ENCODE peak calls at places on chromosomes 16 and 17, in six cellular contexts. T, K, V, L, R and M are unnamed samples.
A peak's percentile ranks its signal among the peaks of the same experiment; 100 is the strongest.

GRCh38 chr17:7959503-7960253 is 27.7 kb downstream of the CNTROB start:
- DNase-seq in R (no peak), K (no peak), V (no peak), L (no peak), T (no peak), M (no peak)

GRCh38 chr16:82995927-82996441 is 369.2 kb downstream of the CDH13 start:
- DNase-seq in R (no peak), V (no peak), T (no peak), K (no peak), L (peak; percentile 19), M (no peak)

GRCh38 chr16:67544844-67545664 is 16.4 kb downstream of the RIPOR1 start:
- DNase-seq in L (no peak), V (no peak), R (no peak), K (no peak), T (no peak), M (no peak)

GRCh38 chr17:79794659-79795511 is 2.0 kb downstream of the CBX8 start:
- DNase-seq in T (no peak), L (peak; percentile 22), R (peak; percentile 24), K (no peak), V (no peak), M (no peak)

GRCh38 chr16:11168386-11169065 is 87.5 kb downstream of the SOCS1 start:
- DNase-seq in L (no peak), V (no peak), T (no peak), R (no peak), K (no peak), M (no peak)

GRCh38 chr16:69396187-69397061 is 10.6 kb upstream of the TERF2 start:
- DNase-seq in K (peak; percentile 77), V (peak; percentile 70), T (peak; percentile 31), R (peak; percentile 92), L (peak; percentile 62), M (no peak)

GRCh38 chr17:1813088-1813487 is 16.6 kb downstream of the SMYD4 start:
- DNase-seq in V (no peak), T (no peak), L (no peak), R (no peak), K (no peak), M (no peak)

GRCh38 chr17:51439395-51440229 is 179.3 kb downstream of the UTP18 start:
- DNase-seq in T (peak; percentile 32), L (no peak), V (no peak), R (no peak), K (no peak), M (no peak)

GRCh38 chr17:46915596-46915995 is 7.4 kb upstream of the GOSR2 start:
- DNase-seq in R (no peak), T (no peak), L (no peak), V (no peak), K (no peak), M (no peak)

GRCh38 chr17:4953461-4953961 is 2.6 kb downstream of the ENO3 start:
- DNase-seq in R (no peak), K (no peak), T (no peak), L (no peak), V (peak; percentile 69), M (no peak)

GRCh38 chr16:3400446-3400778 is 392 bp downstream of the ZSCAN32 start:
- DNase-seq in T (no peak), R (no peak), K (no peak), V (no peak), L (no peak), M (no peak)

GRCh38 chr16:3400779-3401688 is at the start of the genes ZNF174 and ZSCAN32:
- DNase-seq in T (peak; percentile 99), V (peak; percentile 99), L (peak; percentile 98), R (peak; percentile 99), K (peak; percentile 99), M (peak; percentile 95)

DNA sequence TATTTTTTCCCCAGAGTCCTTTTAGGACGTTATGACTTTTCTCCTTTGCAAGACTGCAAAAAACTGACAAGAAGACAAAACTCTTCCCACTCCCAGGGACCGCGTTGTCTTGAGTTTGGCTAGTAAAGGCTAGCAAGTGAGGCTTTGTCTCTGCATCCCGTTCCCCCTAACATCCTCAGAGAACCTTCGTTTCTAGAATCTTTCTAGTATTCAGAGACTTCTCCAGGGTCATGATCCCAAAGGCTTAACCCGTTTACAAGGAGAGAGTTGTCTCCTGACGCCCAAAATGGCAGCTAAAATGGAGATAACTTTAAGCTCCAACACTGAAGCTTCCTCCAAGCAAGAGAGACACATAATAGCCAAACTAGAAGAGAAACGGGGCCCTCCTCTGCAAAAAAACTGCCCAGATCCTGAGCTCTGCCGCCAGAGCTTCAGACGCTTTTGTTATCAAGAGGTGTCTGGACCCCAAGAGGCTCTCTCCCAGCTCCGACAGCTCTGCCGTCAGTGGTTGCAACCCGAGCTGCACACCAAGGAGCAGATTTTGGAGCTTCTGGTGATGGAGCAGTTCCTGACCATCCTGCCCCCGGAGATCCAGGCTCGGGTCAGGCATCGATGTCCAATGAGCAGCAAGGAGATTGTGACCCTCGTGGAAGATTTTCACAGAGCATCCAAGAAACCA is 843 bp downstream of the ZNF174 start:
- DNase-seq in V (no peak), L (no peak), K (no peak), R (peak; percentile 50), T (no peak), M (no peak)
- H3K9me3 ChIP-seq in V (peaks cover 2% of the 10 kb centered on the region), L (peaks cover 12% of the 10 kb centered on the region), K (peaks cover 9% of the 10 kb centered on the region), R (peaks cover 9% of the 10 kb centered on the region), T (peaks cover 22% of the 10 kb centered on the region), M (no peaks in the 10 kb centered on the region)

DNA sequence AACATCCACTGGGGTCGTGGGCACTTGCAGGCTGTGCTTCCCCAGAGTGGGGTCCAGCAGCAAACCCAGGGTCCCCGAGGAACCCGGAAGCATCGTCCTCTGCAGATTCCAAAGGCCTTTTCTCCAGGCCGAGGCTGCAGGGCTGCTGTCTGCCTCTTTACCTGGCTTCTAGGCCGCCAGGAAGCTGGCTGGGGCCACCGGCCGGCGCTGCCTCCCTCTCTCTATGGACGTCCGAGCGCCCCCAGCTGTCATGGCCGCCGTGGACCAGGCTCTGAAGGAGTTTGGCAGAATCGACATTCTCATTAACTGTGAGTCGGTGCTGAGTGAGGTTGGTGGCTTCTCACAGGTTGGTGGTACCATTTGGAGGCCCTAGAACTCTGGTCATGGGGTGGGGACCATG is 5.6 kb downstream of the DECR2 start:
- DNase-seq in K (no peak), V (no peak), T (no peak), R (no peak), L (no peak), M (no peak)
- H3K4me1 ChIP-seq in K (peaks cover 2% of the 10 kb centered on the region), V (no peaks in the 10 kb centered on the region), T (no peaks in the 10 kb centered on the region), R (no peaks in the 10 kb centered on the region), L (no peaks in the 10 kb centered on the region), M (no peaks in the 10 kb centered on the region)

GRCh38 chr16:35192993-35193392 is 1733.6 kb downstream of the TP53TG3F start:
- DNase-seq in K (no peak), V (no peak), L (no peak), T (no peak), R (no peak), M (no peak)
- H3K9me3 ChIP-seq in K (no peaks in the 10 kb centered on the region), V (no peaks in the 10 kb centered on the region), L (no peaks in the 10 kb centered on the region), T (peaks cover 4% of the 10 kb centered on the region), R (peaks cover 24% of the 10 kb centered on the region), M (peaks cover 17% of the 10 kb centered on the region)

GRCh38 chr16:56420613-56421012 is 4.7 kb downstream of the AMFR start:
- DNase-seq in K (no peak), T (no peak), V (no peak), L (no peak), R (no peak), M (no peak)
- H3K4me1 ChIP-seq in K (peaks cover 15% of the 10 kb centered on the region), T (peaks cover 4% of the 10 kb centered on the region), V (peaks cover 16% of the 10 kb centered on the region), L (peaks cover 3% of the 10 kb centered on the region), R (peaks cover 21% of the 10 kb centered on the region), M (no peaks in the 10 kb centered on the region)